ENCODE peak calls at places on chromosome 11, in seven cellular contexts. M is fibroblast of lung, H is adipocyte, F is kidney, U is HCT116, C is GM12878, X is K562. D is an unnamed sample.

GRCh38 chr11:858993-859339 is 16.3 kb downstream of the TSPAN4 start:
- DNase-seq in C (no peak), U (no peak), F (no peak), X (no peak), M (no peak), H (no peak), D (no peak)

GRCh38 chr11:23359297-23359696 is 499.0 kb upstream of the CCDC179 start:
- DNase-seq in U (no peak), F (no peak), H (peak; percentile 90), C (no peak), X (no peak), M (peak; percentile 95), D (no peak)

GRCh38 chr11:72758690-72759389 is 6.6 kb upstream of the ARAP1 start:
- DNase-seq in X (peak; percentile 80), H (no peak), F (peak; percentile 90), C (no peak), U (no peak), M (peak; percentile 95), D (no peak)

GRCh38 chr11:88814076-88814475 is 251.7 kb downstream of the GRM5 start:
- DNase-seq in H (no peak), U (no peak), X (no peak), C (no peak), M (no peak), F (no peak), D (no peak)

GRCh38 chr11:83528877-83529276 is 242.7 kb upstream of the CCDC90B start:
- DNase-seq in F (no peak), X (no peak), U (no peak), H (no peak), C (no peak), M (no peak), D (no peak)

GRCh38 chr11:132457445-132457844 is 1074.9 kb downstream of the OPCML start:
- DNase-seq in U (no peak), X (no peak), F (no peak), C (no peak), M (no peak), H (no peak), D (no peak)

GRCh38 chr11:9136731-9137130 is 45.3 kb upstream of the SCUBE2 start:
- DNase-seq in X (no peak), U (no peak), M (no peak), F (no peak), C (no peak), H (no peak), D (no peak)

GRCh38 chr11:11280826-11281225 is 72.2 kb downstream of the CSNK2A3 start:
- DNase-seq in F (no peak), H (no peak), M (no peak), C (no peak), U (no peak), X (no peak), D (no peak)

GRCh38 chr11:130601141-130601540 is 152.7 kb downstream of the ADAMTS15 start:
- DNase-seq in C (no peak), M (peak; percentile 93), X (no peak), U (no peak), H (peak; percentile 59), F (peak; percentile 82), D (no peak)

GRCh38 chr11:117409511-117409910 is 81.9 kb downstream of the CEP164 start:
- DNase-seq in F (no peak), C (no peak), X (no peak), H (no peak), U (no peak), M (no peak), D (no peak)

GRCh38 chr11:72972541-72973128 is 158.4 kb downstream of the ATG16L2 start:
- DNase-seq in M (peak; percentile 63), C (no peak), X (no peak), H (peak; percentile 68), U (no peak), F (no peak), D (no peak)

GRCh38 chr11:131796541-131796940 is 426.1 kb downstream of the NTM start:
- DNase-seq in M (no peak), H (no peak), X (no peak), U (no peak), C (no peak), F (no peak), D (no peak)

GRCh38 chr11:95503047-95503446 is 272.0 kb upstream of the SESN3 start:
- DNase-seq in X (no peak), F (no peak), H (peak; percentile 31), U (no peak), M (peak; percentile 68), C (no peak), D (no peak)

GRCh38 chr11:131849485-131849884 is 479.1 kb downstream of the NTM start:
- DNase-seq in C (no peak), U (no peak), F (no peak), H (no peak), M (no peak), X (no peak), D (no peak)

GRCh38 chr11:44191322-44192014 is 96.0 kb downstream of the EXT2 start:
- DNase-seq in M (no peak), C (no peak), F (no peak), H (no peak), X (no peak), U (no peak), D (no peak)

GRCh38 chr11:126653040-126653439 is 297.6 kb downstream of the ST3GAL4 start:
- DNase-seq in U (no peak), X (no peak), C (no peak), H (no peak), F (no peak), M (no peak), D (no peak)

DNA sequence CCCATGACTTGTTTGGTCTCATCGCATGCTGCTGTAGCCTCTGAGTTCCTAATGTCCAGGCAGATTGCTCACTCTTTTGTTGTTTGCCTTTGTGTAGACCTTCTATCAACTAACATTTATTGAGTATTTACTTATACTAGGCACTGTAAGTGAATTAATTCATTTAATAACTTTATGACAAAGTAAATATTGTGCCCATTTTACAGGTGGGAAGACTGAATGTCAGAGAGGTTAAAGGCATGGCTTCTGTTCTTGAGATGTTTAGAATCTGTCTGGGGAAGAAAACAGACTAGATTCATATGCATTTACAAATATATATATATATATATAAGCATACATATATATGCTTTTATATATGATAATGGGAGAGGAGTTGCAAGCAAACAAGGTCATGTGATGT is 27.1 kb downstream of the EHF start:
- DNase-seq in C (no peak), U (no peak), F (no peak), H (no peak), M (no peak), X (no peak), D (no peak)
- H3K9ac ChIP-seq in C (no peak overlapping the region), U (no peak overlapping the region), F (no peak overlapping the region), H (no peak overlapping the region), M (no peak overlapping the region), X (no peak overlapping the region), D (no peak overlapping the region)

GRCh38 chr11:111878766-111879636 is at the start of the genes CFAP68 and FDXACB1:
- DNase-seq in F (peak; percentile 98), H (peak; percentile 99), X (peak; percentile 93), M (peak; percentile 98), C (peak; percentile 93), U (peak; percentile 98), D (peak; percentile 94)
- H3K9ac ChIP-seq in F (peak within 1 kb of the TSS; percentile 34), H (peak within 1 kb of the TSS; percentile 82), X (peak within 1 kb of the TSS; percentile 86), M (peak within 1 kb of the TSS; percentile 87), C (peak within 1 kb of the TSS; percentile 76), U (peak within 1 kb of the TSS; percentile 86), D (peak within 1 kb of the TSS; percentile 92)

DNA sequence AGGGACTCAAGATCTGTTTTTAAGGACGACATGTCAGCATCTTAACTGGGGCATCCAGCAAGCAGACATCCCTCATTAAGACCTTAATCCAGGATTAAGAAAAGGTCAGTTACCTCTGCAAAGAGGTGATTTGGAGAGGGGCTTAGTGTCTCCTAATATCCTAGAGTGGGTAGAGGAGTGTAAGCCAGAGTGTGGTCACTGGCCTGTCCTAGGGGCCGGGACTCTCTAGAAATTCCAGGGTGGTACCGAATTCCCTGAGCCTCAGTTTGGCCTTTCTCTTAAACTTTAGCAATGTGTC is 103.9 kb downstream of the SCN3B start:
- DNase-seq in M (no peak), H (no peak), C (no peak), X (no peak), F (no peak), U (no peak), D (no peak)
- H3K9ac ChIP-seq in M (no peak overlapping the region), H (no peak overlapping the region), C (no peak overlapping the region), X (no peak overlapping the region), F (no peak overlapping the region), U (no peak overlapping the region), D (no peak overlapping the region)

GRCh38 chr11:15987044-15987443 is 369.3 kb downstream of the SOX6 start:
- DNase-seq in X (no peak), F (no peak), H (no peak), C (no peak), U (no peak), M (peak; percentile 65), D (no peak)
- H3K9ac ChIP-seq in X (no peak overlapping the region), F (no peak overlapping the region), H (no peak overlapping the region), C (no peak overlapping the region), U (no peak overlapping the region), M (no peak overlapping the region), D (no peak overlapping the region)

DNA sequence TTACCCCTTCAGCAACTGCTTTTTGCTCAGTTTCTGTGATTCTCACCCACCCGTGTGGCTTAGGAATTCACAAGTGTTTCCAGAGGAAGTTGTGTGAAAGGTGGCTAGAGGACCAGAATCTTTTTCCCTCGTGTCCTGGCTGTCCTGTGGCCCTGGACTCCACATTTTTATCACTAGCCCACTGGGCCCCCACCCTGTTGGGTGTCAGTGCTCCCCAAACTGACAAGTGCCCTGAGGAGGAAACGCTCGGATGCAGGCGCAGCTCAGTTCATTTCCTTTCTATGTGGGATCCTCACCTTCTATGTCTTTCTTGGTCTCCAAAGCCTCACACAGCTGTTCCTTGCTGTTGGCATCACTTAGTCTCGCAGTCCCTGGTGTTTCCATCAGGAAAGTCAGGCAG is 68.0 kb upstream of the KCNQ1OT1 start:
- DNase-seq in U (no peak), M (no peak), F (peak; percentile 34), C (no peak), X (no peak), H (no peak), D (no peak)
- H3K9ac ChIP-seq in U (no peak overlapping the region), M (no peak overlapping the region), F (no peak overlapping the region), C (no peak overlapping the region), X (no peak overlapping the region), H (no peak overlapping the region), D (no peak overlapping the region)

GRCh38 chr11:21546715-21547114 is 646.2 kb upstream of the ANO5 start:
- DNase-seq in F (no peak), M (no peak), C (no peak), X (no peak), U (no peak), H (no peak), D (no peak)

GRCh38 chr11:21541226-21541625 is 651.7 kb upstream of the ANO5 start:
- DNase-seq in H (no peak), C (no peak), U (no peak), M (no peak), X (no peak), F (no peak), D (no peak)

DNA sequence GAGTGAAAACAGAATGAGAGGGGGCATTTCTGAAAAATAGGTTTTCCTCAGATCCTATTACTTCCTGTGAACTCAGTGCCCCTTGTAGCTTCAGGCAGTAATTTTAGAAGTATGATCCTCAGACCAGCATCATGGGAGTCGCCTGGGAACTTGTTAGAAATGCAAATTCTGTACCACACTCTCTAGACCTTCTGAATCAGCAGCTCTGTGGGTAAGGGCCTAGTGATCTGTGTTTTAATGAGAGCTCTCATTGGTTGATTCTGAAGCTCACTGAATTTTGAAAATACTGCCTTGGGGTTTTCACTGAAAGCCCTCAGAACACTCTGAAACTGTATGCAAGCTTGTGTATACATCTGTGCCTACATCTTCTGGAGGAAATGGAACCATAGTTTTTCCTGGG is 647.2 kb upstream of the ANO5 start:
- DNase-seq in F (no peak), X (no peak), H (no peak), M (no peak), U (no peak), C (no peak), D (no peak)
- H3K9ac ChIP-seq in F (no peak overlapping the region), X (no peak overlapping the region), H (no peak overlapping the region), M (no peak overlapping the region), U (no peak overlapping the region), C (no peak overlapping the region), D (no peak overlapping the region)

D was measured in Karpas-422.